ENCODE peak calls at places on chromosomes 12 and 14, in eight cellular contexts. F is Panc1; Z is ovary; S is PC-3; U is SJSA1; D is breast epithelium; G is naive thymus-derived CD4-positive, alpha-beta T cell; R is A549. Y is an unnamed sample. For H3K4me1, the result is how much of the 10 kb centered on the place peaks cover.

GRCh38 chr12:98578821-98579220 is 14.7 kb upstream of the SLC25A3 start:
- DNase-seq in D (no peak), F (no peak), S (no peak), R (peak), Z (no peak), U (no peak), G (no peak), Y (no peak)

GRCh38 chr14:23621932-23622495 is 14.2 kb upstream of the DHRS2 start:
- DNase-seq in S (no peak), F (no peak), Z (no peak), D (no peak), R (no peak), G (no peak), U (no peak), Y (no peak)

GRCh38 chr12:57618966-57619433 is 7.8 kb downstream of the ARHGEF25 start:
- DNase-seq in D (no peak), R (no peak), Z (no peak), G (no peak), F (no peak), U (no peak), S (no peak), Y (no peak)

GRCh38 chr12:106493531-106493930 is 89.3 kb upstream of the RFX4 start:
- DNase-seq in Z (no peak), F (no peak), R (no peak), S (no peak), D (no peak), U (no peak), G (no peak), Y (no peak)

GRCh38 chr12:120102189-120103043 is 14.1 kb downstream of the RAB35 start:
- DNase-seq in R (no peak), U (no peak), D (no peak), G (no peak), S (no peak), F (no peak), Z (no peak), Y (no peak)

GRCh38 chr14:61894452-61895077 is 132.3 kb downstream of the SNAPC1 start:
- DNase-seq in R (peak), S (peak), G (peak), F (peak), Z (peak), U (peak), D (no peak), Y (peak)

GRCh38 chr12:116069943-116070342 is 207.6 kb downstream of the MED13L start:
- DNase-seq in S (no peak), U (no peak), Z (no peak), R (no peak), F (no peak), G (no peak), D (no peak), Y (no peak)

GRCh38 chr12:108355069-108355468 is 16.0 kb upstream of the CMKLR1 start:
- DNase-seq in Z (no peak), R (no peak), S (no peak), F (no peak), U (no peak), D (no peak), G (no peak), Y (no peak)

GRCh38 chr12:10607885-10608458 is 5.4 kb downstream of the MAGOHB start:
- DNase-seq in S (peak), R (peak), D (no peak), F (no peak), U (no peak), G (no peak), Z (no peak), Y (no peak)

GRCh38 chr14:106872619-106873446 is 1346.5 kb downstream of the TMEM121 start:
- DNase-seq in U (no peak), F (no peak), G (peak), R (peak), S (peak), Z (peak), D (peak), Y (peak)
- H3K4me1 ChIP-seq in U (under half), F (under half), G (under half), R (under half), S (under half), Z (under half), D (under half), Y (under half)

DNA sequence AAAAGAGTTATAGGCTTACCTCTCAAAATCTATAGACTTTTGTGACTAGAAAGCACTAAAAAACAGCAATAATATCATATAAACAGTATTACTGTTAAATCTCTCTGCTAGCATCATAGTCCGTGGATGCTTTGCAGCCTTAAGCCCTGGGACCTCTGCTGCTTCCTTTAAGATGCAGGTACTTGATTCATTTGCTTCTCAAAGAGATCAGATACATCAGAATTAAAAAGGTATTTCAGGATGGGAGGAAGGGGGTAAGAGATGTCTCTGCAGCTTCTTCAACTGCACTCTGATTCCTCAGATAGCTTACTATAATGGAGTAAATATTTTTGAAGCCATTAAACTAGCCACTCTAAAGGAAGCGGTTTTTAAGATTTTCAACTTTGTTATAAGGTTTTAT is 49.3 kb downstream of the PAPLN start:
- DNase-seq in G (no peak), U (no peak), S (no peak), Z (no peak), R (no peak), F (no peak), D (no peak), Y (no peak)
- H3K4me3 ChIP-seq in G (no peak), U (no peak), S (no peak), Z (no peak), R (no peak), F (no peak), D (no peak), Y (no peak)

GRCh38 chr12:49292729-49293055 is 2.3 kb upstream of the PRPH start:
- DNase-seq in F (no peak), Z (no peak), D (no peak), G (no peak), R (no peak), S (no peak), U (no peak), Y (no peak)
- H3K27ac ChIP-seq in F (no peak), Z (no peak), D (peak), G (no peak), R (peak), S (no peak), U (no peak), Y (no peak)

GRCh38 chr14:91412939-91413338 is 4.7 kb downstream of the CCDC88C start:
- DNase-seq in S (no peak), F (no peak), U (no peak), Z (no peak), G (no peak), R (no peak), D (no peak), Y (no peak)

GRCh38 chr14:91414475-91415342 is 2.9 kb downstream of the CCDC88C start:
- DNase-seq in U (no peak), G (no peak), D (no peak), Z (no peak), F (no peak), S (no peak), R (no peak), Y (no peak)

GRCh38 chr14:91415794-91416743 is 1.6 kb downstream of the CCDC88C start:
- DNase-seq in F (no peak), U (no peak), R (no peak), Z (no peak), D (no peak), S (peak), G (peak), Y (no peak)

GRCh38 chr14:91410781-91411536 is 6.7 kb downstream of the CCDC88C start:
- DNase-seq in Z (no peak), R (no peak), G (no peak), S (no peak), U (no peak), F (no peak), D (no peak), Y (no peak)

DNA sequence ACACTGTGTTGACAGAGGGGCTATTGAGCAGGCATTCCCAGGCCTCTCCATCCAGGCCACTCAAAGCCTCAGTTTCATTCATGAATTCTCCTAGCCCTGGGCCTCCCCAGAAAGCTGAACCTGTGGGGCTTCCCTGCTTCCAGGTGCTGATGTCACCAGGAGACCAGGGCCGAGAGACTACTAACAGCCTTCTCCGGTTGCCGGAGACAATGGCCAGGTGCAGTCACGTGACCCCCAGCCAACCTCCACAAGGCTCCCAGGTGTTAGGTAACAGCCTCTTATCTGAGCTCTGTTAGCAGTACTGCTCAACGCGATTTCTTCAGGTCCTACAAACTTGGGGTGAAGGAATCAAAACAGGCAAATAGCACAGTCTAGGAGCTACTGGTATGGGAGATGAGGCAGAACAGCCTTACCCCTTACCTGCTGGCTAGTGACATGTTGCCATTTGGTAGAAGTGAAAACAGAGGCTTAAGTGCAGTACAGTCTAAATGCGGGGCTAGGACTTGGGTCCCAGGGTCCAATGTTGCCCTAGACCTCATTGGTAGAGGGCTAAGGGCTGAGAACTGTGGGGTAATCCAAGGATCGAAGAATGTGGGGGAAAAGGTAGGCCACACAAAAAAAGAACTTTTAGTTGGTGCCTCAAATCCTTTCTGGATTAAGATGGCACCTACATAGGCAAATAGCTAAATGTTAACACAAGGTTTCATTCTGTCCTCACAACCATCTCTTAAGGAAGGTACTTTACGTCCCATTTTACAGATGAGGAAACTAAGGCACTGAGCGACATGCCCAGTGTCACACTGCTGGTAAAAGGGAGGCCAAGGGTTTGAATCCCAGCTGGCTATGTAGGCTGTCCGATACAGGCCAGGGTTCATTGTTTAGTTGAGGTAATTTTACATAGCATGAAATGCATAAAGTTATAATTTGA is 3.8 kb downstream of the CCDC88C start:
- DNase-seq in S (no peak), Z (no peak), D (no peak), F (no peak), R (no peak), G (peak), U (no peak), Y (no peak)
- H3K4me1 ChIP-seq in S (under half), Z (under half), D (under half), F (under half), R (under half), G (half or more), U (under half), Y (under half)

GRCh38 chr14:68789002-68789797 is 3.7 kb downstream of the ZFP36L1 start:
- DNase-seq in G (peak), U (peak), F (no peak), Z (peak), D (peak), S (peak), R (peak), Y (peak)
- H3K4me3 ChIP-seq in G (peak), U (no peak), F (peak), Z (peak), D (peak), S (peak), R (peak), Y (peak)

GRCh38 chr14:54713364-54713763 is 146.4 kb downstream of the SAMD4A start:
- DNase-seq in R (no peak), U (no peak), D (no peak), Z (no peak), F (no peak), G (no peak), S (no peak), Y (no peak)

GRCh38 chr14:54715811-54716210 is 148.9 kb downstream of the SAMD4A start:
- DNase-seq in R (no peak), D (no peak), Z (no peak), U (no peak), G (no peak), S (no peak), F (no peak), Y (no peak)

GRCh38 chr14:54719406-54719805 is 152.5 kb downstream of the SAMD4A start:
- DNase-seq in U (no peak), Z (no peak), F (no peak), G (no peak), S (no peak), D (no peak), R (no peak), Y (no peak)

GRCh38 chr14:54715244-54715643 is 148.3 kb downstream of the SAMD4A start:
- DNase-seq in U (no peak), F (no peak), R (no peak), S (peak), G (no peak), D (no peak), Z (no peak), Y (no peak)

GRCh38 chr14:54718046-54718445 is 151.1 kb downstream of the SAMD4A start:
- DNase-seq in D (no peak), R (no peak), F (no peak), U (no peak), S (no peak), Z (no peak), G (no peak), Y (no peak)
- H3K27ac ChIP-seq in D (no peak), R (no peak), F (no peak), U (peak), S (no peak), Z (no peak), G (no peak), Y (peak)

Y was measured in right cardiac atrium.